ENCODE peak calls at places on chromosomes 5 and 9, in six cellular contexts. F, K, C, T, O and V are unnamed samples.

GRCh38 chr9:129166962-129167557 is 11.0 kb downstream of the IER5L start:
- DNase-seq in F (peak; percentile 97), K (peak; percentile 82), C (peak; percentile 58), T (no peak), O (no peak), V (no peak)

GRCh38 chr9:13437898-13438297 is 158.4 kb upstream of the MPDZ start:
- DNase-seq in F (no peak), K (no peak), C (no peak), T (no peak), O (no peak), V (no peak)

GRCh38 chr5:59125961-59126360 is 543.1 kb downstream of the RAB3C start:
- DNase-seq in F (no peak), K (no peak), C (no peak), T (no peak), O (no peak), V (no peak)

GRCh38 chr5:42801516-42802166 is 10.1 kb downstream of the SELENOP start:
- DNase-seq in F (no peak), K (no peak), C (no peak), T (no peak), O (no peak), V (no peak)

GRCh38 chr5:158737536-158738027 is 362.1 kb downstream of the EBF1 start:
- DNase-seq in F (no peak), K (no peak), C (no peak), T (no peak), O (no peak), V (no peak)

GRCh38 chr9:98129451-98129881 is 10.4 kb upstream of the TRIM14 start:
- DNase-seq in F (no peak), K (peak; percentile 28), C (no peak), T (no peak), O (no peak), V (peak; percentile 75)

GRCh38 chr9:2116073-2116472 is 100.9 kb downstream of the SMARCA2 start:
- DNase-seq in F (peak; percentile 23), K (peak; percentile 25), C (peak; percentile 7), T (no peak), O (no peak), V (no peak)

GRCh38 chr9:68706579-68707201 is 1.6 kb downstream of the PIP5K1B start:
- DNase-seq in F (no peak), K (no peak), C (no peak), T (no peak), O (no peak), V (no peak)

GRCh38 chr9:6761306-6761705 is 3.5 kb downstream of the KDM4C start:
- DNase-seq in F (no peak), K (no peak), C (no peak), T (no peak), O (no peak), V (no peak)

GRCh38 chr5:66882592-66883227 is 286.5 kb downstream of the MAST4 start:
- DNase-seq in F (peak; percentile 33), K (peak; percentile 91), C (no peak), T (no peak), O (no peak), V (peak; percentile 54)

GRCh38 chr5:33675958-33676464 is 215.8 kb downstream of the ADAMTS12 start:
- DNase-seq in F (no peak), K (no peak), C (no peak), T (no peak), O (no peak), V (no peak)

GRCh38 chr5:71925608-71926091 is 181.6 kb upstream of the MAP1B start:
- DNase-seq in F (no peak), K (no peak), C (no peak), T (no peak), O (no peak), V (no peak)

GRCh38 chr9:19976226-19976625 is 187.4 kb upstream of the SLC24A2 start:
- DNase-seq in F (no peak), K (peak; percentile 18), C (no peak), T (no peak), O (peak; percentile 2), V (no peak)

GRCh38 chr9:95626885-95627558 is 110.3 kb upstream of the PTCH1 start:
- DNase-seq in F (no peak), K (peak; percentile 9), C (no peak), T (no peak), O (no peak), V (peak; percentile 52)

GRCh38 chr5:34869256-34869655 is 30.3 kb downstream of the TTC23L start:
- DNase-seq in F (no peak), K (no peak), C (no peak), T (no peak), O (no peak), V (no peak)

GRCh38 chr5:176675676-176676360 is 28.5 kb downstream of the TSPAN17 start:
- DNase-seq in F (peak; percentile 60), K (peak; percentile 39), C (peak; percentile 42), T (no peak), O (no peak), V (no peak)

GRCh38 chr5:11322133-11322532 is 561.1 kb upstream of the DAP start:
- DNase-seq in F (no peak), K (peak; percentile 4), C (no peak), T (no peak), O (no peak), V (no peak)

GRCh38 chr5:16550316-16550952 is 66.4 kb downstream of the RETREG1 start:
- DNase-seq in F (peak; percentile 69), K (peak; percentile 69), C (peak; percentile 66), T (no peak), O (no peak), V (peak; percentile 42)

GRCh38 chr9:107855164-107855563 is 365.6 kb upstream of the KLF4 start:
- DNase-seq in F (no peak), K (no peak), C (no peak), T (no peak), O (no peak), V (no peak)

GRCh38 chr5:72237879-72238278 is 82.2 kb downstream of the MRPS27 start:
- DNase-seq in F (no peak), K (no peak), C (no peak), T (no peak), O (no peak), V (no peak)

GRCh38 chr5:40486437-40487270 is 193.1 kb upstream of the PTGER4 start:
- DNase-seq in F (no peak), K (peak; percentile 45), C (no peak), T (no peak), O (no peak), V (no peak)

GRCh38 chr9:92971121-92971520 is 23.8 kb downstream of the FGD3 start:
- DNase-seq in F (no peak), K (no peak), C (no peak), T (no peak), O (no peak), V (no peak)

GRCh38 chr9:126158591-126159519 is 167.8 kb upstream of the MVB12B start:
- DNase-seq in F (no peak), K (no peak), C (no peak), T (no peak), O (no peak), V (no peak)

GRCh38 chr9:27117489-27118135 is 8.6 kb downstream of the TEK start:
- DNase-seq in F (peak; percentile 6), K (peak; percentile 48), C (peak; percentile 49), T (no peak), O (no peak), V (no peak)

GRCh38 chr5:174625591-174626365 is 98.6 kb upstream of the MSX2 start:
- DNase-seq in F (no peak), K (no peak), C (no peak), T (no peak), O (no peak), V (no peak)

GRCh38 chr9:14403112-14403511 is 89.2 kb upstream of the NFIB start:
- DNase-seq in F (no peak), K (no peak), C (no peak), T (no peak), O (no peak), V (no peak)

GRCh38 chr5:6461793-6462650 is 13.4 kb downstream of the UBE2QL1 start:
- DNase-seq in F (no peak), K (no peak), C (no peak), T (no peak), O (no peak), V (no peak)